ENCODE peak calls at places on chromosomes 5 and 9, in ten cellular contexts. B, D, Q, R, K, S, L, O, E and M are unnamed samples.

GRCh38 chr5:160637357-160637756 is 214.7 kb downstream of the ATP10B start:
- DNase-seq in B (no peak), D (no peak), Q (no peak), R (no peak), K (no peak), S (no peak), L (no peak), O (no peak), E (no peak), M (no peak)

GRCh38 chr5:173016621-173017046 is 33.1 kb downstream of the ATP6V0E1 start:
- DNase-seq in B (no peak), D (peak; percentile 16), Q (no peak), R (peak; percentile 36), K (no peak), S (peak; percentile 24), L (peak; percentile 50), O (peak; percentile 50), E (no peak), M (peak; percentile 60)

GRCh38 chr9:114856942-114857315 is 51.1 kb upstream of the TNFSF15 start:
- DNase-seq in B (no peak), D (no peak), Q (no peak), R (no peak), K (no peak), S (no peak), L (no peak), O (no peak), E (no peak), M (no peak)

GRCh38 chr5:142863856-142864255 is 93.7 kb downstream of the ARHGAP26 start:
- DNase-seq in B (no peak), D (no peak), Q (no peak), R (no peak), K (no peak), S (no peak), L (no peak), O (no peak), E (no peak), M (no peak)

GRCh38 chr5:181246276-181247050 is 2.8 kb upstream of the RACK1 start:
- DNase-seq in B (peak; percentile 96), D (peak; percentile 92), Q (peak; percentile 95), R (peak; percentile 88), K (peak; percentile 84), S (peak; percentile 89), L (peak; percentile 93), O (peak; percentile 92), E (peak; percentile 91), M (peak; percentile 90)

GRCh38 chr5:169101966-169102365 is 199.0 kb downstream of the SLIT3 start:
- DNase-seq in B (no peak), D (no peak), Q (no peak), R (no peak), K (no peak), S (peak; percentile 30), L (no peak), O (no peak), E (no peak), M (no peak)

GRCh38 chr9:84315278-84315877 is 25.2 kb downstream of the SLC28A3 start:
- DNase-seq in B (no peak), D (peak; percentile 61), Q (peak; percentile 63), R (peak; percentile 61), K (peak; percentile 40), S (peak; percentile 39), L (peak; percentile 38), O (peak; percentile 52), E (peak; percentile 58), M (peak; percentile 77)

GRCh38 chr9:128218518-128219389 is 15.6 kb downstream of the DNM1 start:
- DNase-seq in B (peak; percentile 97), D (peak; percentile 99), Q (peak; percentile 98), R (peak; percentile 97), K (peak; percentile 78), S (peak; percentile 96), L (peak; percentile 90), O (peak; percentile 97), E (peak; percentile 83), M (peak; percentile 96)

GRCh38 chr5:59275170-59275536 is 618.4 kb downstream of the PDE4D start:
- DNase-seq in B (no peak), D (no peak), Q (no peak), R (peak; percentile 48), K (no peak), S (no peak), L (no peak), O (no peak), E (no peak), M (no peak)

GRCh38 chr9:97567894-97568202 is 65.3 kb downstream of the TSTD2 start:
- DNase-seq in B (no peak), D (no peak), Q (no peak), R (no peak), K (no peak), S (no peak), L (no peak), O (peak; percentile 23), E (no peak), M (no peak)

GRCh38 chr5:55600536-55601208 is 65.9 kb upstream of the PLPP1 start:
- DNase-seq in B (no peak), D (no peak), Q (no peak), R (peak; percentile 21), K (no peak), S (no peak), L (peak; percentile 52), O (no peak), E (peak; percentile 11), M (no peak)

GRCh38 chr5:131746423-131746822 is 50.4 kb downstream of the FNIP1 start:
- DNase-seq in B (no peak), D (no peak), Q (no peak), R (no peak), K (no peak), S (no peak), L (no peak), O (no peak), E (no peak), M (no peak)

GRCh38 chr5:110477923-110478322 is 248.5 kb downstream of the TMEM232 start:
- DNase-seq in B (no peak), D (no peak), Q (no peak), R (no peak), K (no peak), S (no peak), L (no peak), O (no peak), E (no peak), M (no peak)

GRCh38 chr5:139566611-139567010 is 5.5 kb downstream of the UBE2D2 start:
- DNase-seq in B (no peak), D (no peak), Q (no peak), R (no peak), K (no peak), S (no peak), L (no peak), O (no peak), E (peak; percentile 67), M (no peak)

GRCh38 chr9:105722099-105722498 is 27.8 kb downstream of the TMEM38B start:
- DNase-seq in B (no peak), D (no peak), Q (no peak), R (no peak), K (no peak), S (no peak), L (no peak), O (no peak), E (no peak), M (no peak)

GRCh38 chr5:56669534-56670483 is 145.5 kb upstream of the MAP3K1 start:
- DNase-seq in B (peak; percentile 83), D (peak; percentile 84), Q (peak; percentile 71), R (no peak), K (no peak), S (peak; percentile 70), L (peak; percentile 46), O (peak; percentile 72), E (peak; percentile 96), M (peak; percentile 28)

GRCh38 chr9:26670052-26670640 is 222.5 kb downstream of the CAAP1 start:
- DNase-seq in B (no peak), D (no peak), Q (no peak), R (no peak), K (no peak), S (no peak), L (no peak), O (no peak), E (no peak), M (no peak)

GRCh38 chr9:37034938-37035471 is 937 bp upstream of the PAX5 start:
- DNase-seq in B (no peak), D (no peak), Q (no peak), R (no peak), K (no peak), S (no peak), L (no peak), O (no peak), E (no peak), M (no peak)

GRCh38 chr5:69276422-69277174 is 41.9 kb downstream of the CDK7 start:
- DNase-seq in B (no peak), D (no peak), Q (no peak), R (peak; percentile 33), K (no peak), S (no peak), L (no peak), O (no peak), E (no peak), M (no peak)

GRCh38 chr5:10703676-10704075 is 57.4 kb downstream of the DAP start:
- DNase-seq in B (no peak), D (peak; percentile 73), Q (peak; percentile 78), R (no peak), K (no peak), S (peak; percentile 60), L (no peak), O (peak; percentile 77), E (no peak), M (peak; percentile 93)

GRCh38 chr9:122223435-122223834 is 5.3 kb downstream of the LHX6 start:
- DNase-seq in B (no peak), D (no peak), Q (no peak), R (no peak), K (no peak), S (no peak), L (no peak), O (no peak), E (no peak), M (no peak)

GRCh38 chr5:1594336-1595106 is 70.8 kb upstream of the LPCAT1 start:
- DNase-seq in B (peak; percentile 72), D (peak; percentile 73), Q (peak; percentile 84), R (peak; percentile 79), K (peak; percentile 25), S (peak; percentile 26), L (peak; percentile 76), O (peak; percentile 75), E (no peak), M (peak; percentile 92)
- TF ChIP-seq POLR2A in B (no peak), D (peak; percentile 50), Q (no peak), R (peak; percentile 54), K (no peak), S (no peak), L (peak; percentile 45), O (peak; percentile 33), E (no peak), M (peak; percentile 71)

GRCh38 chr9:108478431-108478837 is 377.4 kb downstream of the ACTL7B start:
- DNase-seq in B (peak; percentile 66), D (no peak), Q (peak; percentile 39), R (peak; percentile 73), K (no peak), S (peak; percentile 61), L (no peak), O (no peak), E (peak; percentile 2), M (no peak)
- TF ChIP-seq CTCF in B (no peak), D (no peak), Q (no peak), R (no peak), K (no peak), S (no peak), L (no peak), O (no peak), E (no peak), M (no peak)

GRCh38 chr5:179229331-179229761 is 115.9 kb downstream of the ADAMTS2 start:
- DNase-seq in B (peak; percentile 34), D (no peak), Q (peak; percentile 5), R (no peak), K (no peak), S (no peak), L (no peak), O (peak; percentile 29), E (no peak), M (no peak)
- TF ChIP-seq POLR2A in B (no peak), D (no peak), Q (no peak), R (no peak), K (no peak), S (no peak), L (no peak), O (no peak), E (no peak), M (no peak)

GRCh38 chr9:101751895-101752294 is 13.4 kb upstream of the GRIN3A start:
- DNase-seq in B (no peak), D (no peak), Q (no peak), R (no peak), K (no peak), S (no peak), L (no peak), O (no peak), E (no peak), M (no peak)
- TF ChIP-seq CTCF in B (no peak), D (no peak), Q (no peak), R (no peak), K (no peak), S (no peak), L (no peak), O (no peak), E (no peak), M (no peak)